ENCODE peak calls at places on chromosome 17, in ten cellular contexts. B is pancreas, G is dorsolateral prefrontal cortex, N is HCT116, J is breast epithelium, P is left ventricle myocardium inferior, I is kidney, D is foreskin fibroblast, O is uterus, H is fibroblast of lung. F is an unnamed sample.

GRCh38 chr17:39064374-39064773 is 87.1 kb downstream of the PLXDC1 start:
- DNase-seq in B (no peak), G (no peak), N (no peak), J (no peak), P (no peak), I (no peak), D (peak; percentile 88), O (peak; percentile 47), H (peak; percentile 73), F (peak; percentile 45)

GRCh38 chr17:2179615-2180295 is 123.8 kb downstream of the SMG6 start:
- DNase-seq in B (peak; percentile 51), G (no peak), N (no peak), J (peak; percentile 76), P (peak; percentile 81), I (peak; percentile 79), D (peak; percentile 98), O (peak; percentile 94), H (peak; percentile 100), F (peak; percentile 98)

GRCh38 chr17:8257801-8258200 is 8.7 kb downstream of the PFAS start:
- DNase-seq in B (no peak), G (no peak), N (no peak), J (no peak), P (no peak), I (peak; percentile 64), D (no peak), O (no peak), H (no peak), F (no peak)

GRCh38 chr17:8674344-8675305 is 44.1 kb upstream of the MYH10 start:
- DNase-seq in B (no peak), G (no peak), N (no peak), J (no peak), P (peak; percentile 84), I (peak; percentile 84), D (peak; percentile 30), O (peak; percentile 57), H (peak; percentile 48), F (peak; percentile 5)

GRCh38 chr17:19250421-19251141 is 13.4 kb downstream of the EPN2 start:
- DNase-seq in B (no peak), G (peak; percentile 75), N (no peak), J (peak; percentile 67), P (peak; percentile 69), I (no peak), D (no peak), O (no peak), H (no peak), F (no peak)

GRCh38 chr17:10032142-10032541 is 127.1 kb upstream of the RCVRN start:
- DNase-seq in B (no peak), G (no peak), N (no peak), J (no peak), P (no peak), I (no peak), D (no peak), O (no peak), H (no peak), F (no peak)

GRCh38 chr17:72858826-72859495 is 233.5 kb downstream of the SLC39A11 start:
- DNase-seq in B (no peak), G (no peak), N (no peak), J (no peak), P (no peak), I (no peak), D (no peak), O (no peak), H (no peak), F (no peak)

GRCh38 chr17:50620848-50621247 is 13.8 kb upstream of the ABCC3 start:
- DNase-seq in B (no peak), G (no peak), N (no peak), J (no peak), P (no peak), I (no peak), D (no peak), O (no peak), H (no peak), F (no peak)

GRCh38 chr17:951388-952132 is 28.0 kb downstream of the NXN start:
- DNase-seq in B (no peak), G (no peak), N (no peak), J (peak; percentile 72), P (no peak), I (peak; percentile 88), D (peak; percentile 89), O (peak; percentile 81), H (peak; percentile 76), F (peak; percentile 92)

GRCh38 chr17:5381542-5381941 is 37.9 kb downstream of the NUP88 start:
- DNase-seq in B (no peak), G (no peak), N (no peak), J (no peak), P (no peak), I (no peak), D (peak; percentile 38), O (no peak), H (peak; percentile 24), F (peak; percentile 13)

GRCh38 chr17:56908061-56908542 is 5.7 kb downstream of the TRIM25 start:
- DNase-seq in B (no peak), G (no peak), N (no peak), J (no peak), P (peak; percentile 65), I (no peak), D (no peak), O (no peak), H (no peak), F (no peak)

GRCh38 chr17:66734544-66734943 is 100.4 kb upstream of the CACNG5 start:
- DNase-seq in B (no peak), G (no peak), N (no peak), J (no peak), P (no peak), I (no peak), D (no peak), O (no peak), H (no peak), F (no peak)

GRCh38 chr17:48427598-48427997 is 2.4 kb downstream of the SKAP1 start:
- DNase-seq in B (no peak), G (no peak), N (no peak), J (no peak), P (no peak), I (no peak), D (no peak), O (no peak), H (no peak), F (no peak)

GRCh38 chr17:43890240-43890639 is 17.1 kb downstream of the MPP2 start:
- DNase-seq in B (no peak), G (no peak), N (no peak), J (no peak), P (no peak), I (no peak), D (no peak), O (no peak), H (no peak), F (no peak)

GRCh38 chr17:2391597-2392251 is 9.1 kb downstream of the MNT start:
- DNase-seq in B (no peak), G (no peak), N (no peak), J (no peak), P (no peak), I (peak; percentile 78), D (no peak), O (no peak), H (no peak), F (no peak)

DNA sequence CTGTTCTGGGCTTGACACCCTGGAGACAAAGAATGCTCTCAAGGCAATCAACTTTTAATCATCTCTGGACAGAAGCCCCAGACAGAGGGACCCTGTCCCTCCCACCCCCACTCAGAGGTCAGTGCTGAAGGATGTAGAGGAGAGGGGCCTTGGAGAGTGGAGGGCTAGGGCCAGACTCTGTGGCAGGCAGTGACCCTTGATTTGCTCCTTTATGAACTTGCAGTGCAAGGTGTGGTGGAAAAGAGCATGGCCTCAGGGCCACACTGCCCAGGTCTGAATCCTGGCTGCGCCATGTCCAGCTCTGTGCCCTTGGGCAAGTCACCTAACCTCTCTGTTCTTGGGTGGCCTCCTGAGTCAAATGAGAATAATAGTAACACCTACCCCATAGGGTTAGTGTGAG is 134.3 kb downstream of the TMEM132E start:
- DNase-seq in B (no peak), G (no peak), N (no peak), J (no peak), P (no peak), I (no peak), D (no peak), O (no peak), H (no peak), F (no peak)
- TF ChIP-seq CTCF in B (no peak), G (no peak), N (no peak), J (no peak), P (no peak), I (no peak), D (no peak), O (no peak), H (no peak), F (no peak)

GRCh38 chr17:77365584-77366186 is 224.9 kb downstream of the SEC14L1 start:
- DNase-seq in B (peak; percentile 66), G (no peak), N (peak; percentile 85), J (peak; percentile 96), P (peak; percentile 64), I (peak; percentile 94), D (peak; percentile 91), O (peak; percentile 76), H (peak; percentile 81), F (peak; percentile 92)
- H3K4me3 ChIP-seq in B (no peak overlapping the region), G (no peak overlapping the region), N (peak overlapping the region; percentile 3), J (no peak overlapping the region), P (no peak overlapping the region), I (no peak overlapping the region), D (no peak overlapping the region), O (no peak overlapping the region), H (peak overlapping the region; percentile 2), F (no peak overlapping the region)

GRCh38 chr17:79272666-79273219 is 198.1 kb downstream of the ENGASE start:
- DNase-seq in B (no peak), G (no peak), N (peak; percentile 31), J (no peak), P (no peak), I (no peak), D (peak; percentile 7), O (no peak), H (no peak), F (no peak)
- TF ChIP-seq CTCF in B (no peak), G (no peak), N (peak; percentile 56), J (no peak), P (no peak), I (no peak), D (no peak), O (no peak), H (no peak), F (no peak)

DNA sequence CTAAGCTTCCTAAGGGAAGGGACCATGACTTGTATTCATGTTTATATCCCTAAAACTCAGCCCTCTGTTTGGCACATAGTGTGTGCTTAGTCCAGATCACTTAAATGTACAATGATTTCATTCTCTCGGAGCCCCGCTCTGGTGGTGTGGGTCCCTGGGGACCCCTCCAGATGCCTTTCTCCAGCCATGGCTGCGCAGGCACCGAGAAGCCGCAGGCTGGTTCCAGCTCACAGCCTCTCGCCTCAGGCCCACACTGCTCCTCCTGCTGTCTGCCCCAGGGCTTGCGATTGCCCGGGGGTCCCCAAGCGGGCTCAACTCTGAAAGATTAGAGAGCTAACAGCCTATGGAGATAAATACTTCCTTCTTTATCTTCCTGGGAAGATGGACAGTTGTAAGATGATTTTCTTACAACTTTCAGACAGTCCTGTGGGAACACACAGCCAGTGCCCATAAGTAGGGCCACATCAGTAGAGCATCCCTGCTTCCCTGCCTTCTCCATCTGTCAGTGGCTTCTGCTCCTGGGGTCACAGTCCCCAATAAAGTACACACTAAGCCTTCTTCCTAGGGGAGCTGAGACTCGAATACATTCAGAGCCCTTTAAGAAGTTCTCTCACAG is 66.2 kb downstream of the CENPV start:
- DNase-seq in B (no peak), G (no peak), N (no peak), J (no peak), P (no peak), I (no peak), D (no peak), O (peak; percentile 26), H (no peak), F (no peak)
- H3K4me3 ChIP-seq in B (no peak overlapping the region), G (no peak overlapping the region), N (peak overlapping the region; percentile 24), J (no peak overlapping the region), P (peak overlapping the region; percentile 49), I (no peak overlapping the region), D (no peak overlapping the region), O (no peak overlapping the region), H (peak overlapping the region; percentile 6), F (no peak overlapping the region)

F was measured in astrocyte of the spinal cord.